ENCODE peak calls at places on chromosomes 2 and 18, in eight cellular contexts. One of them, this sample, is unnamed.

GRCh38 chr2:209323738-209324137 is 100.1 kb upstream of the MAP2 start:
- DNase-seq in cardiac muscle cell: no peak
- DNase-seq in IMR-90: no peak
- DNase-seq in heart right ventricle: no peak
- DNase-seq in sigmoid colon: no peak
- DNase-seq in CD8-positive, alpha-beta T cell: no peak
- DNase-seq in left ventricle myocardium inferior: no peak
- DNase-seq in AG04450: no peak
- DNase-seq in this sample: no peak

GRCh38 chr18:49476664-49477411 is 10.2 kb downstream of the C18orf32 start:
- DNase-seq in cardiac muscle cell: no peak
- DNase-seq in IMR-90: peak; percentile 65
- DNase-seq in heart right ventricle: no peak
- DNase-seq in sigmoid colon: no peak
- DNase-seq in CD8-positive, alpha-beta T cell: no peak
- DNase-seq in left ventricle myocardium inferior: no peak
- DNase-seq in AG04450: peak; percentile 34
- DNase-seq in this sample: no peak

GRCh38 chr2:42345986-42346385 is 15.0 kb downstream of the COX7A2L start:
- DNase-seq in cardiac muscle cell: no peak
- DNase-seq in IMR-90: no peak
- DNase-seq in heart right ventricle: no peak
- DNase-seq in sigmoid colon: no peak
- DNase-seq in CD8-positive, alpha-beta T cell: no peak
- DNase-seq in left ventricle myocardium inferior: no peak
- DNase-seq in AG04450: no peak
- DNase-seq in this sample: no peak

GRCh38 chr2:12416600-12416999 is 300.1 kb upstream of the TRIB2 start:
- DNase-seq in cardiac muscle cell: no peak
- DNase-seq in IMR-90: peak; percentile 48
- DNase-seq in heart right ventricle: peak; percentile 61
- DNase-seq in sigmoid colon: peak; percentile 72
- DNase-seq in CD8-positive, alpha-beta T cell: peak; percentile 58
- DNase-seq in left ventricle myocardium inferior: peak; percentile 50
- DNase-seq in AG04450: no peak
- DNase-seq in this sample: peak; percentile 62

GRCh38 chr2:145931836-145932352 is 1412.0 kb upstream of the ZEB2 start:
- DNase-seq in cardiac muscle cell: no peak
- DNase-seq in IMR-90: no peak
- DNase-seq in heart right ventricle: no peak
- DNase-seq in sigmoid colon: no peak
- DNase-seq in CD8-positive, alpha-beta T cell: no peak
- DNase-seq in left ventricle myocardium inferior: no peak
- DNase-seq in AG04450: no peak
- DNase-seq in this sample: no peak

GRCh38 chr2:38156262-38156835 is 80.4 kb upstream of the CYP1B1 start:
- DNase-seq in cardiac muscle cell: no peak
- DNase-seq in IMR-90: no peak
- DNase-seq in heart right ventricle: no peak
- DNase-seq in sigmoid colon: no peak
- DNase-seq in CD8-positive, alpha-beta T cell: no peak
- DNase-seq in left ventricle myocardium inferior: no peak
- DNase-seq in AG04450: no peak
- DNase-seq in this sample: no peak

GRCh38 chr2:27509326-27509725 is 12.7 kb downstream of the GCKR start:
- DNase-seq in cardiac muscle cell: no peak
- DNase-seq in IMR-90: peak; percentile 62
- DNase-seq in heart right ventricle: no peak
- DNase-seq in sigmoid colon: no peak
- DNase-seq in CD8-positive, alpha-beta T cell: no peak
- DNase-seq in left ventricle myocardium inferior: no peak
- DNase-seq in AG04450: peak; percentile 13
- DNase-seq in this sample: no peak

GRCh38 chr2:205474746-205475145 is 207.6 kb upstream of the NRP2 start:
- DNase-seq in cardiac muscle cell: no peak
- DNase-seq in IMR-90: peak; percentile 62
- DNase-seq in heart right ventricle: no peak
- DNase-seq in sigmoid colon: no peak
- DNase-seq in CD8-positive, alpha-beta T cell: no peak
- DNase-seq in left ventricle myocardium inferior: no peak
- DNase-seq in AG04450: no peak
- DNase-seq in this sample: no peak

GRCh38 chr2:179340678-179341077 is 76.0 kb upstream of the SESTD1 start:
- DNase-seq in cardiac muscle cell: peak; percentile 43
- DNase-seq in IMR-90: peak; percentile 28
- DNase-seq in heart right ventricle: no peak
- DNase-seq in sigmoid colon: no peak
- DNase-seq in CD8-positive, alpha-beta T cell: no peak
- DNase-seq in left ventricle myocardium inferior: no peak
- DNase-seq in AG04450: no peak
- DNase-seq in this sample: no peak

GRCh38 chr18:76986391-76986790 is 146.2 kb downstream of the MBP start:
- DNase-seq in cardiac muscle cell: no peak
- DNase-seq in IMR-90: no peak
- DNase-seq in heart right ventricle: no peak
- DNase-seq in sigmoid colon: no peak
- DNase-seq in CD8-positive, alpha-beta T cell: no peak
- DNase-seq in left ventricle myocardium inferior: no peak
- DNase-seq in AG04450: no peak
- DNase-seq in this sample: no peak

GRCh38 chr18:79525556-79526467 is 130.1 kb downstream of the NFATC1 start:
- DNase-seq in cardiac muscle cell: no peak
- DNase-seq in IMR-90: no peak
- DNase-seq in heart right ventricle: peak; percentile 78
- DNase-seq in sigmoid colon: peak; percentile 91
- DNase-seq in CD8-positive, alpha-beta T cell: no peak
- DNase-seq in left ventricle myocardium inferior: peak; percentile 72
- DNase-seq in AG04450: no peak
- DNase-seq in this sample: peak; percentile 70

GRCh38 chr18:79523221-79523737 is 127.5 kb downstream of the NFATC1 start:
- DNase-seq in cardiac muscle cell: no peak
- DNase-seq in IMR-90: no peak
- DNase-seq in heart right ventricle: no peak
- DNase-seq in sigmoid colon: no peak
- DNase-seq in CD8-positive, alpha-beta T cell: peak; percentile 84
- DNase-seq in left ventricle myocardium inferior: no peak
- DNase-seq in AG04450: no peak
- DNase-seq in this sample: no peak

GRCh38 chr18:79523738-79524180 is 128.0 kb downstream of the NFATC1 start:
- DNase-seq in cardiac muscle cell: no peak
- DNase-seq in IMR-90: no peak
- DNase-seq in heart right ventricle: no peak
- DNase-seq in sigmoid colon: peak; percentile 55
- DNase-seq in CD8-positive, alpha-beta T cell: peak; percentile 89
- DNase-seq in left ventricle myocardium inferior: no peak
- DNase-seq in AG04450: no peak
- DNase-seq in this sample: no peak

GRCh38 chr18:79522451-79523220 is 126.9 kb downstream of the NFATC1 start:
- DNase-seq in cardiac muscle cell: no peak
- DNase-seq in IMR-90: no peak
- DNase-seq in heart right ventricle: no peak
- DNase-seq in sigmoid colon: peak; percentile 64
- DNase-seq in CD8-positive, alpha-beta T cell: peak; percentile 81
- DNase-seq in left ventricle myocardium inferior: no peak
- DNase-seq in AG04450: no peak
- DNase-seq in this sample: peak; percentile 55

GRCh38 chr18:79524181-79525078 is 128.7 kb downstream of the NFATC1 start:
- DNase-seq in cardiac muscle cell: no peak
- DNase-seq in IMR-90: no peak
- DNase-seq in heart right ventricle: no peak
- DNase-seq in sigmoid colon: peak; percentile 55
- DNase-seq in CD8-positive, alpha-beta T cell: peak; percentile 72
- DNase-seq in left ventricle myocardium inferior: no peak
- DNase-seq in AG04450: no peak
- DNase-seq in this sample: peak; percentile 65
- H3K27me3 ChIP-seq in cardiac muscle cell: no peaks in the 10 kb centered on the region
- H3K27me3 ChIP-seq in IMR-90: peaks cover 7% of the 10 kb centered on the region
- H3K27me3 ChIP-seq in heart right ventricle: no peaks in the 10 kb centered on the region
- H3K27me3 ChIP-seq in sigmoid colon: no peaks in the 10 kb centered on the region
- H3K27me3 ChIP-seq in CD8-positive, alpha-beta T cell: no peaks in the 10 kb centered on the region
- H3K27me3 ChIP-seq in left ventricle myocardium inferior: no peaks in the 10 kb centered on the region
- H3K27me3 ChIP-seq in AG04450: peaks cover 13% of the 10 kb centered on the region
- H3K27me3 ChIP-seq in this sample: no peaks in the 10 kb centered on the region

DNA sequence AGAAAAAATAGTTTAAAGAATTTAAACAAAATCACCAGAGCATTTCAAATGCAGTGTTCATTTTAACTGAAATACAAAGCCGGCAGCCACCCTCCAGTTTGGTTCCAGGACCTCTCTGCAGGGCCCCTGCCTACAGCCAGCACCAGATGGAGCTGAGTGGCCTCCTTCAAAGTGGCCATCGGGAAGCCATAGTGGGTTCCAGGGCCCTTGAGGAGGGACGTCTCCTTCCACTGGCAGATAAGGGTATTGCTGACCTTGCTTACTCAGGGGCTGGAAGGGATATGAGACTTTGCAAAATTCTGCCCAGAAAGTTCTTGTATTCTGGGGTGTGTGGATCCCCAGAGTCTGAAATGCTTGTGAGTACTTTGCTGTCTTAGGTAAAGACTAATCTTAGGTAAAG is 205.2 kb upstream of the APCDD1 start:
- DNase-seq in cardiac muscle cell: peak; percentile 37
- DNase-seq in IMR-90: no peak
- DNase-seq in heart right ventricle: no peak
- DNase-seq in sigmoid colon: no peak
- DNase-seq in CD8-positive, alpha-beta T cell: no peak
- DNase-seq in left ventricle myocardium inferior: no peak
- DNase-seq in AG04450: no peak
- DNase-seq in this sample: no peak
- TF ChIP-seq CTCF in cardiac muscle cell: no peak
- TF ChIP-seq CTCF in IMR-90: no peak
- TF ChIP-seq CTCF in heart right ventricle: no peak
- TF ChIP-seq CTCF in sigmoid colon: no peak
- TF ChIP-seq CTCF in CD8-positive, alpha-beta T cell: no peak
- TF ChIP-seq CTCF in left ventricle myocardium inferior: no peak
- TF ChIP-seq CTCF in AG04450: no peak
- TF ChIP-seq CTCF in this sample: no peak

GRCh38 chr2:227379095-227379494 is at the start of gene TM4SF20:
- DNase-seq in cardiac muscle cell: no peak
- DNase-seq in IMR-90: no peak
- DNase-seq in heart right ventricle: no peak
- DNase-seq in sigmoid colon: no peak
- DNase-seq in CD8-positive, alpha-beta T cell: no peak
- DNase-seq in left ventricle myocardium inferior: no peak
- DNase-seq in AG04450: no peak
- DNase-seq in this sample: no peak

GRCh38 chr2:227378371-227378782 is 729 bp downstream of the TM4SF20 start:
- DNase-seq in cardiac muscle cell: no peak
- DNase-seq in IMR-90: peak; percentile 45
- DNase-seq in heart right ventricle: no peak
- DNase-seq in sigmoid colon: no peak
- DNase-seq in CD8-positive, alpha-beta T cell: no peak
- DNase-seq in left ventricle myocardium inferior: no peak
- DNase-seq in AG04450: no peak
- DNase-seq in this sample: no peak

GRCh38 chr2:227377461-227378351 is 1.4 kb downstream of the TM4SF20 start:
- DNase-seq in cardiac muscle cell: no peak
- DNase-seq in IMR-90: no peak
- DNase-seq in heart right ventricle: no peak
- DNase-seq in sigmoid colon: no peak
- DNase-seq in CD8-positive, alpha-beta T cell: no peak
- DNase-seq in left ventricle myocardium inferior: no peak
- DNase-seq in AG04450: no peak
- DNase-seq in this sample: no peak

GRCh38 chr2:227374158-227374557 is 4.9 kb downstream of the TM4SF20 start:
- DNase-seq in cardiac muscle cell: no peak
- DNase-seq in IMR-90: peak; percentile 57
- DNase-seq in heart right ventricle: no peak
- DNase-seq in sigmoid colon: no peak
- DNase-seq in CD8-positive, alpha-beta T cell: peak; percentile 23
- DNase-seq in left ventricle myocardium inferior: no peak
- DNase-seq in AG04450: no peak
- DNase-seq in this sample: no peak

GRCh38 chr2:227376911-227377396 is 2.2 kb downstream of the TM4SF20 start:
- DNase-seq in cardiac muscle cell: no peak
- DNase-seq in IMR-90: peak; percentile 35
- DNase-seq in heart right ventricle: no peak
- DNase-seq in sigmoid colon: no peak
- DNase-seq in CD8-positive, alpha-beta T cell: no peak
- DNase-seq in left ventricle myocardium inferior: no peak
- DNase-seq in AG04450: peak; percentile 23
- DNase-seq in this sample: no peak
- H3K27ac ChIP-seq in cardiac muscle cell: no peak overlapping the region
- H3K27ac ChIP-seq in IMR-90: peak overlapping the region; percentile 41
- H3K27ac ChIP-seq in heart right ventricle: no peak overlapping the region
- H3K27ac ChIP-seq in sigmoid colon: no peak overlapping the region
- H3K27ac ChIP-seq in CD8-positive, alpha-beta T cell: no peak overlapping the region
- H3K27ac ChIP-seq in left ventricle myocardium inferior: no peak overlapping the region
- H3K27ac ChIP-seq in AG04450: no peak overlapping the region
- H3K27ac ChIP-seq in this sample: no peak overlapping the region

GRCh38 chr18:12255626-12256026 is 1.5 kb downstream of the CIDEA start:
- DNase-seq in cardiac muscle cell: no peak
- DNase-seq in IMR-90: peak; percentile 42
- DNase-seq in heart right ventricle: no peak
- DNase-seq in sigmoid colon: no peak
- DNase-seq in CD8-positive, alpha-beta T cell: no peak
- DNase-seq in left ventricle myocardium inferior: no peak
- DNase-seq in AG04450: no peak
- DNase-seq in this sample: no peak

GRCh38 chr18:12254820-12255511 is 805 bp downstream of the CIDEA start:
- DNase-seq in cardiac muscle cell: no peak
- DNase-seq in IMR-90: no peak
- DNase-seq in heart right ventricle: no peak
- DNase-seq in sigmoid colon: no peak
- DNase-seq in CD8-positive, alpha-beta T cell: no peak
- DNase-seq in left ventricle myocardium inferior: no peak
- DNase-seq in AG04450: no peak
- DNase-seq in this sample: no peak

GRCh38 chr18:12258719-12259705 is 4.9 kb downstream of the CIDEA start:
- DNase-seq in cardiac muscle cell: no peak
- DNase-seq in IMR-90: no peak
- DNase-seq in heart right ventricle: no peak
- DNase-seq in sigmoid colon: no peak
- DNase-seq in CD8-positive, alpha-beta T cell: no peak
- DNase-seq in left ventricle myocardium inferior: no peak
- DNase-seq in AG04450: no peak
- DNase-seq in this sample: no peak

GRCh38 chr18:12256946-12257345 is 2.8 kb downstream of the CIDEA start:
- DNase-seq in cardiac muscle cell: no peak
- DNase-seq in IMR-90: no peak
- DNase-seq in heart right ventricle: no peak
- DNase-seq in sigmoid colon: no peak
- DNase-seq in CD8-positive, alpha-beta T cell: no peak
- DNase-seq in left ventricle myocardium inferior: no peak
- DNase-seq in AG04450: no peak
- DNase-seq in this sample: peak; percentile 56

DNA sequence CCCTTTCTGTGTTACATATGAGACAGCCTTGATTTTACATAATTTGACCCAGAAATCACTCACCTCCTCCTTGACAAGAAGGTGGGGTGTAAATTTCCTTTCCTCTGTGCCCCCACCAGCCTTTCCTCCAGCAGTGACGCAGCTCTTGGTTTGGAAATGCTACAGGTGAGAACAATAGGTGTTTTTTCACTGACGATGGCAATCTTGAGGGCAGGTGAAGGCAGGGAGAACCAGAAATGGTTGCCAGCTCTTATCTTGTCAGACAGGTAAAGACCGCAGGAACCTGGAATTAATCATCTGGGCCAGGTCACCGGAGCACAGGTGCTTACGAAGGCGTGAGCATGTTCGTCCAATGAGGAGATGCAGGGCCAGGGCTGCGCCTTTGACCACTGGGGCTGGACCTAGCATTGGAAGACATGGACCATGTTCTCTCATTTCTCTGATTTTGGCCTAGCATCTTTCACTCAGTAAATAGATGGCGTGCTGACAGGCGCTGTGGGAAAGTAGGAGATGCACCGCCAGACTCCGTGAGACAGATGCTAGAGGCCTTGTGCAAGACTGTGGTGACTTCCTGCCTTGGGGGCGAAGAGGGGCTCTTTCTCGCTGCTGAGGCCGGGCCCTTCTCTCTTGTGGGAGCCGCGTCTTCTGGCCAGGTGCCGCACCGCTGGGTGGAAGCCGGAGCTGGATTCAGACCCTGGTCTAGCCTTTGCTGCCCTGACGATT is 4.0 kb downstream of the CIDEA start:
- DNase-seq in cardiac muscle cell: no peak
- DNase-seq in IMR-90: no peak
- DNase-seq in heart right ventricle: no peak
- DNase-seq in sigmoid colon: no peak
- DNase-seq in CD8-positive, alpha-beta T cell: no peak
- DNase-seq in left ventricle myocardium inferior: no peak
- DNase-seq in AG04450: no peak
- DNase-seq in this sample: no peak
- H3K27me3 ChIP-seq in cardiac muscle cell: peaks cover 64% of the 10 kb centered on the region
- H3K27me3 ChIP-seq in IMR-90: peaks cover 67% of the 10 kb centered on the region
- H3K27me3 ChIP-seq in heart right ventricle: peaks cover 25% of the 10 kb centered on the region
- H3K27me3 ChIP-seq in sigmoid colon: peaks cover 20% of the 10 kb centered on the region
- H3K27me3 ChIP-seq in CD8-positive, alpha-beta T cell: no peaks in the 10 kb centered on the region
- H3K27me3 ChIP-seq in left ventricle myocardium inferior: peaks cover 29% of the 10 kb centered on the region
- H3K27me3 ChIP-seq in AG04450: peaks cover 30% of the 10 kb centered on the region
- H3K27me3 ChIP-seq in this sample: peaks cover 19% of the 10 kb centered on the region